ENCODE peak calls at places on chromosomes 13 and 19, in nine cellular contexts. C is endothelial cell of umbilical vein, D is A549, Y is GM12878, V is H1, E is SK-N-SH, P is HCT116, X is K562, Z is HepG2. J is an unnamed sample.

GRCh38 chr19:7869453-7869909 is 4.7 kb downstream of the PRR36 start:
- DNase-seq in E (peak; percentile 84), Z (peak; percentile 53), P (no peak), V (no peak), C (peak; percentile 50), D (no peak), X (peak; percentile 81), Y (no peak), J (peak; percentile 72)

GRCh38 chr19:52691215-52691610 is 43.6 kb downstream of the ZNF611 start:
- DNase-seq in D (no peak), P (no peak), Y (no peak), E (no peak), V (no peak), C (no peak), Z (no peak), X (no peak), J (no peak)

GRCh38 chr19:17743874-17744273 is 7.4 kb upstream of the FCHO1 start:
- DNase-seq in Y (no peak), X (no peak), D (no peak), V (no peak), Z (no peak), E (no peak), C (peak; percentile 40), P (no peak), J (peak; percentile 50)

GRCh38 chr13:49098771-49099512 is 121.2 kb upstream of the MLNR start:
- DNase-seq in Z (no peak), P (peak; percentile 24), E (peak; percentile 9), X (no peak), C (peak; percentile 65), Y (no peak), D (no peak), V (no peak), J (peak; percentile 48)

GRCh38 chr19:46970815-46971214 is 48.8 kb upstream of the NPAS1 start:
- DNase-seq in C (no peak), D (no peak), Y (no peak), Z (no peak), V (no peak), E (no peak), P (peak; percentile 48), X (no peak), J (no peak)

GRCh38 chr13:78700121-78700910 is 41.4 kb upstream of the OBI1 start:
- DNase-seq in E (peak; percentile 19), Y (no peak), V (no peak), X (no peak), Z (no peak), D (no peak), P (no peak), C (peak; percentile 90), J (no peak)

GRCh38 chr19:33373701-33374405 is at the start of gene CEBPG:
- DNase-seq in C (peak; percentile 54), P (no peak), Y (no peak), E (peak; percentile 88), X (peak; percentile 79), D (peak; percentile 93), V (no peak), Z (no peak), J (peak; percentile 57)

GRCh38 chr19:1136201-1136600 is 32.4 kb downstream of the GPX4 start:
- DNase-seq in D (no peak), X (no peak), E (no peak), Z (no peak), V (no peak), C (no peak), P (no peak), Y (no peak), J (no peak)

GRCh38 chr13:52615817-52616216 is 26.4 kb upstream of the HNRNPA1L2 start:
- DNase-seq in D (peak; percentile 8), V (no peak), Z (peak; percentile 43), E (no peak), P (no peak), C (no peak), X (peak; percentile 12), Y (no peak), J (peak; percentile 37)

GRCh38 chr13:80547885-80548284 is 207.0 kb upstream of the SPRY2 start:
- DNase-seq in Z (no peak), E (no peak), V (no peak), P (no peak), Y (no peak), C (peak; percentile 84), D (no peak), X (peak; percentile 35), J (no peak)

GRCh38 chr13:28819748-28820098 is 416 bp upstream of the MTUS2 start:
- DNase-seq in Y (no peak), C (peak; percentile 40), V (no peak), Z (peak; percentile 9), X (peak; percentile 78), D (peak; percentile 15), E (peak; percentile 85), P (no peak), J (peak; percentile 57)

GRCh38 chr19:44698492-44699201 is at the start of gene CEACAM16:
- DNase-seq in D (no peak), Z (no peak), X (no peak), E (no peak), Y (no peak), P (no peak), V (no peak), C (no peak), J (no peak)

GRCh38 chr19:14347999-14348889 is 33.0 kb upstream of the ADGRE5 start:
- DNase-seq in E (peak; percentile 95), D (peak; percentile 76), C (peak; percentile 37), X (peak; percentile 88), P (no peak), Z (peak; percentile 28), V (peak; percentile 19), Y (no peak), J (peak; percentile 66)

GRCh38 chr19:52988506-52988905 is 25.2 kb upstream of the ERVV-1 start:
- DNase-seq in P (no peak), E (no peak), D (no peak), V (no peak), Z (no peak), X (no peak), Y (no peak), C (no peak), J (no peak)

GRCh38 chr13:111866731-111867245 is 200.2 kb upstream of the SOX1 start:
- DNase-seq in V (no peak), D (no peak), X (no peak), Z (no peak), E (no peak), P (no peak), C (no peak), Y (no peak), J (no peak)

DNA sequence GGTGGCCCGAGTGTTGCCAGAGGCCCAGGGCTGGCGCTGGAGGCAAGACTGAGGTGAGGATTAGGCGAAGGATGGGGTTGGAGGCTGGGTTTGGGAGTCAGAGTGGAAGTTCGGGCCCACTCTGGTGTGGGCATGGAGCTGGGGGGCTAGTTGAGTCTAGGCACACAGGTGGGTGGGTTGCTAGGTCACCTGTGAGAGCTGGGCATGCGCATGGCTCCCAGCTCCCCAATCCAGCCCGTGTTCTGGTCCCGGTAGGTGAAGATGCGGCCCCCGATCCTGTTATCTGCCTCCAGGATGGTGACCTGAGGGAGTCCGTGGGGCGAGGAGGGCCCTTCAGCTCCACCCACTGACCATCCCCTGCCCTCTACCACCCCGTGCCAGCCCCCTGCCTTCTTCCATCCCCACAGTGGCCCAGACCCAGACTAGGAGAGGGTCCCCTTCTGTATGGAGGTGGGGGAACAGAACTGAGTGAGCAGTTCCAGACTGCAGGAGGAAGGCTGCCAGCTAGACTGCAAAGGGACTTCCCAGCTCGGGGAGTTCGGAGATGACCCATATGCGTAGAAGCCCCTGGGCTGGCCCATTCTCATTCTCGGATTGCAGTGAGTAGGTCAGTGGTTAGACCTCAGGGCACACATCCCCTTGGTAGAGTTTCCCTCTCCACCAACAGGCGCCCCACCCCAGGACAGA is 1.7 kb downstream of the IL4I1 start:
- DNase-seq in X (no peak), C (no peak), P (no peak), Y (no peak), Z (no peak), E (no peak), D (no peak), V (no peak), J (no peak)
- TF ChIP-seq MAX in X (no peak), C (no peak), P (no peak), Y (no peak), Z (no peak), E (no peak), D (no peak), V (no peak), J (no peak)

DNA sequence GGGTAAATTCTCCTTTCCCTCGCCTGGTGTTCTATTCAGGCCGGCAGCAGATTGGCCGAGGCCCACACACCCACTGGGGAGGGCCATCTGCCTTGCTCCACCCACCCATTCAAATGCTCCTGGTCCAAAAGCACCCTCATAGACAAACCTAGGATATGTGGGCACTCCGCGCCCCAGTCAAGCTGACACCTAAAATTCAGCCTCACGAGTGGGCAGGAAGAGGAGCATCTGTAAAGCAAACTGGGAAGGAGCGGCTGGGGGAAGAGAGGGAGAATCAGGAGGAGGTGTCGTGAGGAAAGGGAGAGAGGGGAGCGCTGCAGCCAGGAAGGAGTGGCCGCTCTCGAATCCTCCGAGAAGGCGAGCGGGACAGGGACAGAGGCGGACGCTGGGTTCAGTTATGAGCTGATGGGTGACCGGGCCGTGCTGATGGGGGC is 136.9 kb downstream of the USP12 start:
- DNase-seq in D (no peak), E (no peak), P (no peak), Z (no peak), Y (no peak), X (no peak), V (no peak), C (no peak), J (no peak)
- H3K4me3 ChIP-seq in D (no peak overlapping the region), E (no peak overlapping the region), P (no peak overlapping the region), Z (no peak overlapping the region), Y (no peak overlapping the region), X (no peak overlapping the region), V (peak overlapping the region; percentile 42), C (no peak overlapping the region), J (no peak overlapping the region)

GRCh38 chr13:88857256-88857655 is 1186.1 kb downstream of the SLITRK5 start:
- DNase-seq in P (no peak), V (no peak), E (no peak), Y (no peak), C (no peak), X (no peak), Z (no peak), D (no peak), J (no peak)
- TF ChIP-seq MAX in P (no peak), V (no peak), E (no peak), Y (no peak), C (no peak), X (no peak), Z (no peak), D (no peak), J (no peak)

DNA sequence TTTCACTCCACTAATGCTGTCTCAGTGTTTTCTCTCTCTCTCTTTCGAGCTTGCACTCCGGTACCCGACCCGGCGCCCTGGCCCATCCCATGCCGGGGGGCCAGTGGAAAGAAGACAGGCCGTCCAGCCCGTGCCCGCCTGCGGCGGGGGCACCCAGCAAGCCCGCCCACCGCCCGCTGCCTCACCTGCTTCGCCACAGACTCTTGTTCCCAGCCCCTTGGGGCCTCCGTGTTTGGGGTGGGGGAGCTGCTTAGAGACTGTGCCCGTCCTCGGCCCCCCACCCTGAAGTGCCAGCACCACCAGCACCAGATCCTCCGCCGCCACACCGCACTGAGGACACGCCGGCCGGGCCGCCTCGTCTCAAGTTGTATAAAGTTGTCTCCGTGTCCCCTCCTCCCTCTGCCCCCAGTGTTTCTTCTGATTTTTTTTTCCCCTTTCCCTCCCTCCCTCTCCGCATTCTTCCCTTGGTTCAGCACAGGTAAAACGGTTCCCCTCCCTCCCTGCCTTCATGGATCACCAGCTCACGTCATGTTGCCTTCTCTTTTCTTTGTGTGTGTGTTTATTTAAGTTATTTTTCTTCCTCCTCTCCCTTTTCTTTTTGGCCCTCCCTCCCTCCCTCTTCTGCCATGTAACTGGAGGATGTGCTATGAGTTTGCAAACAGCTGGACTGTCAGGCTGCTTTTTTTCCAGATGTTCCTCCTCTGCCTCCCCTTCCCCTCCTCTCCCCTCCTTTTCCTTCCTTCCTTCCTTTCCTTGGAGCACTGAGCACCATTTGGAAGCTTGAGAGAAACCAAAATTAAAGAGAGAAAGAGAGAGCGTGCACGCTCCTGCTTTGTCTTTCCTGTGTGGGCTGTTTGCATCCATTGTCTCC is 2.1 kb downstream of the LENG9 start:
- DNase-seq in D (no peak), Y (no peak), V (no peak), C (peak; percentile 22), P (no peak), Z (no peak), X (no peak), E (no peak), J (no peak)
- H3K4me3 ChIP-seq in D (no peak overlapping the region), Y (peak overlapping the region; percentile 76), V (no peak overlapping the region), C (no peak overlapping the region), P (no peak overlapping the region), Z (no peak overlapping the region), X (no peak overlapping the region), E (no peak overlapping the region), J (peak overlapping the region; percentile 55)